ENCODE peak calls at places on chromosome 18, in five cellular contexts. K is esophagus squamous epithelium, P is uterus, Z is Peyer's patch, J is GM12878. X is an unnamed sample. For H3K9me3 and H3K4me1, the result is how much of the 10 kb centered on the place peaks cover.

GRCh38 chr18:3877678-3878077 is 427.7 kb downstream of the TGIF1 start:
- DNase-seq in P (no peak), Z (no peak), K (no peak), J (no peak), X (no peak)

GRCh38 chr18:56458770-56459450 is 179.5 kb downstream of the TXNL1 start:
- DNase-seq in Z (no peak), J (no peak), K (no peak), P (peak), X (no peak)

GRCh38 chr18:79644006-79644665 is 35.5 kb upstream of the CTDP1 start:
- DNase-seq in J (peak), P (peak), K (no peak), Z (peak), X (peak)

GRCh38 chr18:267380-267687 is 513 bp downstream of the THOC1 start:
- DNase-seq in Z (no peak), P (no peak), J (no peak), K (no peak), X (no peak)

GRCh38 chr18:46174317-46175039 is 70.3 kb downstream of the HAUS1 start:
- DNase-seq in J (no peak), K (no peak), P (no peak), Z (peak), X (peak)

GRCh38 chr18:6145645-6146308 is 250.5 kb upstream of the TMEM200C start:
- DNase-seq in P (no peak), J (no peak), Z (no peak), K (no peak), X (no peak)

GRCh38 chr18:7139409-7139808 is 21.8 kb upstream of the LAMA1 start:
- DNase-seq in J (no peak), K (no peak), P (no peak), Z (no peak), X (no peak)

GRCh38 chr18:38006541-38006940 is 440.9 kb upstream of the CELF4 start:
- DNase-seq in K (no peak), P (no peak), J (no peak), Z (no peak), X (no peak)

GRCh38 chr18:53790817-53791216 is 433.7 kb downstream of the MBD2 start:
- DNase-seq in P (no peak), J (no peak), Z (no peak), K (no peak), X (no peak)

GRCh38 chr18:62716679-62717058 is 1.3 kb downstream of the PHLPP1 start:
- DNase-seq in Z (peak), P (peak), K (no peak), J (no peak), X (peak)

GRCh38 chr18:44392933-44393332 is 287.8 kb upstream of the SETBP1 start:
- DNase-seq in P (no peak), K (no peak), J (no peak), Z (no peak), X (no peak)

GRCh38 chr18:400466-400865 is 100.0 kb downstream of the COLEC12 start:
- DNase-seq in P (no peak), J (no peak), Z (peak), K (no peak), X (no peak)

GRCh38 chr18:22055466-22055865 is 113.9 kb upstream of the GATA6 start:
- DNase-seq in J (no peak), P (no peak), Z (no peak), K (no peak), X (no peak)

GRCh38 chr18:46915800-46916550 is 1.3 kb downstream of the PIAS2 start:
- DNase-seq in Z (no peak), K (no peak), P (no peak), J (no peak), X (no peak)

GRCh38 chr18:59501876-59502221 is 142.8 kb upstream of the LMAN1 start:
- DNase-seq in P (peak), J (no peak), K (no peak), Z (no peak), X (no peak)

GRCh38 chr18:2958819-2959298 is 54.1 kb downstream of the LPIN2 start:
- DNase-seq in Z (no peak), K (no peak), J (no peak), P (peak), X (no peak)

GRCh38 chr18:49768051-49768391 is 45.3 kb downstream of the ACAA2 start:
- DNase-seq in J (no peak), Z (peak), K (no peak), P (no peak), X (peak)

GRCh38 chr18:40235881-40236280 is 1719.2 kb upstream of the PIK3C3 start:
- DNase-seq in P (no peak), Z (no peak), K (no peak), J (no peak), X (no peak)

GRCh38 chr18:24187049-24187448 is 48.2 kb downstream of the CABYR start:
- DNase-seq in J (no peak), K (no peak), Z (no peak), P (no peak), X (no peak)

GRCh38 chr18:55477537-55478300 is 110.3 kb downstream of the TCF4 start:
- DNase-seq in P (peak), J (peak), Z (no peak), K (no peak), X (peak)

GRCh38 chr18:48931680-48932461 is 18.9 kb downstream of the SMAD7 start:
- DNase-seq in J (peak), P (no peak), Z (no peak), K (no peak), X (no peak)

GRCh38 chr18:11167778-11168177 is 18.4 kb upstream of the PIEZO2 start:
- DNase-seq in P (no peak), Z (no peak), K (no peak), J (no peak), X (no peak)

GRCh38 chr18:70365361-70365760 is 76.5 kb downstream of the SOCS6 start:
- DNase-seq in P (no peak), J (no peak), Z (no peak), K (no peak), X (no peak)

GRCh38 chr18:48785091-48785614 is 165.6 kb downstream of the SMAD7 start:
- DNase-seq in Z (peak), P (no peak), K (no peak), J (peak), X (peak)

GRCh38 chr18:33594799-33595198 is 16.8 kb downstream of the ASXL3 start:
- DNase-seq in Z (no peak), J (no peak), K (no peak), P (no peak), X (no peak)

DNA sequence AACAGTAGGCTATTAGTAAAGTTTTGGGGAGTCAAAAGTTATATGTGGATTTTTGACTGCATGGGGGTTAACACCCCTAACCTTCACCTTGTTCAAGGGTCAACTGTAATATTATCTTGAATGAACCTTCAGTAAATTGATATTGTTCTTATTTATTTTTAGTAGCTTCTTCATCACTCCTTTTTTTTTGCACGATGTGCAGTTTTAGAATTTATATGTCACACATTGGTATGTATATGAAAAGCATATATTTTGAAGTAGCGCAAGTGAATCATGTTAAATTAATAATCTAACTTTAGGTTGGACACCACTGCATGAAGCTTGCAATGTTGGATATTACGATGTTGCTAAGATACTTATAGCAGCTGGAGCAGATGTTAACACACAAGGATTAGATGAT is 79.9 kb downstream of the ANKRD12 start:
- DNase-seq in K (no peak), Z (no peak), J (no peak), P (no peak), X (no peak)
- TF ChIP-seq POLR2A in K (no peak), Z (no peak), J (no peak), P (no peak), X (no peak)

DNA sequence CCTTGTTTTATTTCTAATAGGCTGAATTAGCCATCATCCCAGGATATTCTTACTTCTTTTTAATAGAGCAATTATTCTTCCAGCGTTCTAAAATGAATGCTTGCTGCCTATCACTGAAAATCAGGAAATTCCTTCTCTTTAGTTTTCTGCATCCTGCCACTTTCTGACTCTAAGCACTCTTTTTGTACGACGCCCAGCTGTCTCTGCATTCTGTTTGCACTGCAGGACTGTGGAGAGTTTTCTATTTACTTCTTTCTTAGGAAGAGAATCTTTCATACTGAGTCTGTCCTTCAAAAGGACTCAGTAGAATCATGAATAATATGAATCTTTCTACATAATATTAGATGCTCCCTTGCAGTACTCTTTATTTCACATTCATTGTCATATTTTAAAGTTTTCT is 360.3 kb upstream of the DSEL start:
- DNase-seq in Z (no peak), J (no peak), K (no peak), P (no peak), X (no peak)
- H3K9me3 ChIP-seq in Z (under half), J (under half), K (under half), P (under half), X (under half)

GRCh38 chr18:12995952-12996477 is 4.9 kb downstream of the CEP192 start:
- DNase-seq in Z (no peak), K (no peak), P (no peak), J (no peak), X (no peak)
- H3K4me1 ChIP-seq in Z (under half), K (under half), P (under half), J (under half), X (under half)

GRCh38 chr18:31983976-31984375 is 34.6 kb upstream of the RNF125 start:
- DNase-seq in Z (no peak), K (no peak), J (no peak), P (no peak), X (no peak)

GRCh38 chr18:31978616-31979015 is 35.7 kb upstream of the TRAPPC8 start:
- DNase-seq in Z (no peak), P (no peak), K (no peak), J (no peak), X (no peak)

GRCh38 chr18:31980863-31981262 is 37.8 kb upstream of the RNF125 start:
- DNase-seq in P (no peak), Z (peak), K (no peak), J (no peak), X (no peak)

GRCh38 chr18:31979714-31980113 is 36.8 kb upstream of the TRAPPC8 start:
- DNase-seq in K (no peak), P (no peak), J (no peak), Z (no peak), X (no peak)

GRCh38 chr18:31983020-31983419 is 35.6 kb upstream of the RNF125 start:
- DNase-seq in J (no peak), Z (peak), P (peak), K (no peak), X (peak)
- TF ChIP-seq POLR2A in J (no peak), Z (no peak), P (no peak), K (no peak), X (peak)

GRCh38 chr18:71878226-71878625 is 665.9 kb downstream of the CBLN2 start:
- DNase-seq in P (no peak), K (no peak), Z (no peak), J (no peak), X (no peak)
- H3K9me3 ChIP-seq in P (under half), K (under half), Z (under half), J (under half), X (under half)

X was measured in right lobe of liver.